ENCODE peak calls at places on chromosomes 2 and 18, in six cellular contexts. B is H9, C is neuronal stem cell, D is H1, Q is trophoblast cell, P is mesenchymal stem cell. H is an unnamed sample.
A peak's percentile ranks its signal among the peaks of the same experiment; 100 is the strongest.

GRCh38 chr2:233832869-233833812 is 21.2 kb downstream of the HJURP start:
- DNase-seq in B (peak; percentile 90), C (peak; percentile 54), D (peak; percentile 84), Q (no peak), P (peak; percentile 24), H (peak; percentile 73)

GRCh38 chr2:38775921-38776225 is 2.1 kb upstream of the GEMIN6 start:
- DNase-seq in B (no peak), C (no peak), D (no peak), Q (no peak), P (no peak), H (no peak)

GRCh38 chr2:215833531-215834162 is 179.7 kb downstream of the MREG start:
- DNase-seq in B (no peak), C (no peak), D (no peak), Q (peak; percentile 53), P (peak; percentile 72), H (peak; percentile 87)

GRCh38 chr2:128308284-128308731 is 10.4 kb downstream of the HS6ST1 start:
- DNase-seq in B (peak; percentile 23), C (no peak), D (no peak), Q (no peak), P (no peak), H (no peak)

GRCh38 chr18:46261799-46262198 is 157.6 kb downstream of the HAUS1 start:
- DNase-seq in B (peak; percentile 49), C (no peak), D (no peak), Q (peak; percentile 91), P (peak; percentile 21), H (peak; percentile 51)

GRCh38 chr2:224366269-224366668 is 35.6 kb downstream of the FAM124B start:
- DNase-seq in B (no peak), C (no peak), D (no peak), Q (no peak), P (no peak), H (no peak)

GRCh38 chr2:79721966-79722365 is 209.1 kb downstream of the CTNNA2 start:
- DNase-seq in B (no peak), C (no peak), D (no peak), Q (no peak), P (no peak), H (peak; percentile 67)

GRCh38 chr2:224754129-224754528 is 38.0 kb upstream of the CCDC195 start:
- DNase-seq in B (no peak), C (no peak), D (no peak), Q (no peak), P (no peak), H (peak; percentile 57)

GRCh38 chr2:166104773-166105172 is 23.0 kb downstream of the SCN1A start:
- DNase-seq in B (no peak), C (no peak), D (no peak), Q (no peak), P (no peak), H (no peak)

GRCh38 chr18:24725644-24726043 is 265.2 kb downstream of the HRH4 start:
- DNase-seq in B (no peak), C (no peak), D (no peak), Q (no peak), P (no peak), H (no peak)

GRCh38 chr2:18987592-18988073 is 370.8 kb downstream of the OSR1 start:
- DNase-seq in B (no peak), C (no peak), D (no peak), Q (peak; percentile 48), P (peak; percentile 89), H (peak; percentile 95)

GRCh38 chr2:74481961-74482800 is 617 bp downstream of the CCDC142 start:
- DNase-seq in B (no peak), C (no peak), D (peak; percentile 84), Q (peak; percentile 60), P (peak; percentile 37), H (no peak)

GRCh38 chr2:124610141-124610540 is 585.1 kb downstream of the CNTNAP5 start:
- DNase-seq in B (no peak), C (no peak), D (no peak), Q (no peak), P (no peak), H (no peak)

GRCh38 chr2:153074207-153074606 is 355.8 kb downstream of the ARL6IP6 start:
- DNase-seq in B (no peak), C (no peak), D (no peak), Q (no peak), P (no peak), H (no peak)

GRCh38 chr2:153068067-153068466 is 349.6 kb downstream of the ARL6IP6 start:
- DNase-seq in B (no peak), C (no peak), D (no peak), Q (no peak), P (no peak), H (no peak)

GRCh38 chr2:153068915-153069314 is 350.5 kb downstream of the ARL6IP6 start:
- DNase-seq in B (no peak), C (no peak), D (no peak), Q (no peak), P (no peak), H (no peak)

GRCh38 chr2:153071090-153071489 is 352.7 kb downstream of the ARL6IP6 start:
- DNase-seq in B (no peak), C (no peak), D (no peak), Q (no peak), P (no peak), H (no peak)

DNA sequence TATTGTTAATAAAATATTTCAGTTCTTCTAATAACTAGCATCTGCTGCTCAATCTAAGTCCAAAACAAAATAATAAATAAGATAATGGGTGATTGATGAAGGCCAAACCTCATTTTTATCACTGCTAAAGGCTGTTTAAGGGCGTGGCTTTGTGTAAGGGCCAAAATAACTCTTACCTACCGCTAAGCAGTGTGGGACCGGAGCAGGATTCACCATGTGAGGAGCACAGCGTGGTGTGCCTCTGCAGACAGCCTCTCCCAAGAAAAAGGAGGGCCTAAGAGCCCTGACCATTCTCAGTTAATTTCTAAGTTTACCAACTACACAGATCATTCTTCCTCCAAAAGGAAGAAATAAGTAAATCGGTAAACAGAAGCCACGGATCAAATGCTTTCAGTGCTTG is 353.7 kb downstream of the ARL6IP6 start:
- DNase-seq in B (no peak), C (no peak), D (no peak), Q (no peak), P (no peak), H (no peak)
- H3K14ac ChIP-seq in B (no peak overlapping the region), C (no peak overlapping the region), D (no peak overlapping the region), Q (no peak overlapping the region), P (no peak overlapping the region), H (no peak overlapping the region)

GRCh38 chr2:210782222-210782621 is 225.8 kb downstream of the CPS1 start:
- DNase-seq in B (no peak), C (no peak), D (no peak), Q (no peak), P (no peak), H (no peak)
- H3K14ac ChIP-seq in B (no peak overlapping the region), C (no peak overlapping the region), D (no peak overlapping the region), Q (no peak overlapping the region), P (no peak overlapping the region), H (no peak overlapping the region)

DNA sequence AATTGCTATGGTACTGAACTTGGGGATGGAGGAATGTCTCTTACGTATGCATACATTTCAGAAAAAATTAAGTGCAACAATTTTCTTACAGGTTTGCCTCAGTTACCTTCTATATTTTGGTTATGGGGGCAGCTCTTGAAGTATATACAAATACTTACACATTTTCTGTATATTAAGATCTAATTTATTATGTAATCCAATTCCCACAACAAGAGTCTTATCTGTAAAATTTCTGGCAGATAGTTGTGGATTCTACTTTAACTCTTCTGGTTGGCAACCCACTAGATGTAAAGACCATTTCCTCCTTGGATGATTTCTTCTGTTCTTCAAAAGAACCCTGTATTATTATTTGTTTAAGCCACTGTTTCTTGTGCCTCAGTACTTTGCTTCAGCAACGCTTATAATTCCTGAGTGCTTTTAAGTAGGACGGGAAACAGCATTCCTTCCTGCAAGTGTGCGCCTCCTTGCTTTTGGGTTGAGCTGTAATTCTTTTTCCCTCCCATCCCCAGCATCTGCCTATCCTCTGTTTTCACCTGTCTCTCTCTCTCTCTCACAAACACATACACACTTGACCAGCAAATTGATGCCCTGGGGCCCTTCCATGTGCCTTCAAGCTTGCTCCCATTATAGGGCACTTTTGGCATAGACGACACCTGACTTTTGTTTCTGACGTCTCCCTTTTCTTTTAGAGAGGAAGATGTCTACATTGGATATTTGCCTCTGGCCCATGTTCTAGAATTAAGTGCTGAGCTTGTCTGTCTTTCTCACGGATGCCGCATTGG is 61.4 kb downstream of the ACSL3 start:
- DNase-seq in B (no peak), C (no peak), D (no peak), Q (no peak), P (no peak), H (no peak)
- H3K14ac ChIP-seq in B (no peak overlapping the region), C (no peak overlapping the region), D (no peak overlapping the region), Q (no peak overlapping the region), P (no peak overlapping the region), H (no peak overlapping the region)

GRCh38 chr2:28181801-28182200 is 210.9 kb upstream of the FOSL2 start:
- DNase-seq in B (no peak), C (no peak), D (no peak), Q (no peak), P (no peak), H (no peak)
- H3K14ac ChIP-seq in B (no peak overlapping the region), C (peak overlapping the region; percentile 75), D (no peak overlapping the region), Q (no peak overlapping the region), P (no peak overlapping the region), H (no peak overlapping the region)

GRCh38 chr2:85112906-85113625 is 20.1 kb upstream of the TCF7L1 start:
- DNase-seq in B (no peak), C (no peak), D (no peak), Q (peak; percentile 90), P (no peak), H (peak; percentile 55)
- H3K14ac ChIP-seq in B (no peak overlapping the region), C (no peak overlapping the region), D (no peak overlapping the region), Q (no peak overlapping the region), P (no peak overlapping the region), H (no peak overlapping the region)

DNA sequence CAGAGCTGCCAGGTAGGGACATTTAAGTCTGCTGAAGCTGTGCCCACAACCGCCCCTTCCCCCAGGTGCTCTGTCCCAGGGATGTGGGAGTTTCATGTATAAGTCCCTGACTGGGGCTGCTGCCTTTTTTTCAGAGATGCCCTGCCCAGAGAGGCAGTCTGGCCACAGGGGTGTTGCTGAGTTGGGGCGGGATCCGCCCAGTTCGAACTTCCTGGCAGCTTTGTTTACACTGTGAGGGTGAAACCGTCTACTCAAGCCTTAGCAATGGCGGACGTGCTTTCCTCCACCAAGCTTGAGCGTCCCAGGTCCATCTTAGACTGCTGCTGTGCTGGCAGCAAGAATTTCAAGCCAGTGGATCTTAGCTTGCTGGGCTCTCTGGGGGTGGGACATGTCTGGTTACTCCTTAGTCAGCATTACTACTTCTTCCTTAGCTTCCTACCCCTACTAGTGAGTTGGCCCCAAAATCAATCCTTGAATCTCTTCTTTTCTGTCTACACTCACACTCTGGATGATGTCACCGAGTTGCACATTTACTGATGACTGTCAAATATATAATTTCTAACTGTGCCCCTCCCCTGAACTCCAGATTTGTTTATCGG is 31.8 kb upstream of the FSHR start:
- DNase-seq in B (no peak), C (no peak), D (no peak), Q (no peak), P (no peak), H (no peak)
- H3K14ac ChIP-seq in B (no peak overlapping the region), C (no peak overlapping the region), D (no peak overlapping the region), Q (no peak overlapping the region), P (no peak overlapping the region), H (no peak overlapping the region)

GRCh38 chr2:111948832-111949231 is 50.4 kb downstream of the MERTK start:
- DNase-seq in B (no peak), C (no peak), D (no peak), Q (no peak), P (no peak), H (no peak)
- H3K14ac ChIP-seq in B (no peak overlapping the region), C (no peak overlapping the region), D (no peak overlapping the region), Q (no peak overlapping the region), P (no peak overlapping the region), H (no peak overlapping the region)

GRCh38 chr2:174662859-174663258 is 65.3 kb upstream of the WIPF1 start:
- DNase-seq in B (no peak), C (no peak), D (no peak), Q (no peak), P (no peak), H (no peak)
- H3K14ac ChIP-seq in B (no peak overlapping the region), C (no peak overlapping the region), D (no peak overlapping the region), Q (no peak overlapping the region), P (no peak overlapping the region), H (no peak overlapping the region)

H was measured in IMR-90.